ENCODE peak calls at places on chromosomes 3 and 15, in four cellular contexts. One of them, this sample, is unnamed.

GRCh38 chr3:61985020-61985419 is 388.3 kb downstream of the FEZF2 start:
- DNase-seq in trophoblast cell: no peak
- DNase-seq in neuronal stem cell: no peak
- DNase-seq in H1: no peak
- DNase-seq in this sample: no peak

GRCh38 chr3:112671930-112672715 is 31.2 kb upstream of the CCDC80 start:
- DNase-seq in neuronal stem cell: no peak
- DNase-seq in trophoblast cell: peak; percentile 93
- DNase-seq in H1: no peak
- DNase-seq in this sample: no peak

GRCh38 chr3:111338059-111338698 is 203.8 kb upstream of the CD96 start:
- DNase-seq in H1: peak; percentile 58
- DNase-seq in neuronal stem cell: no peak
- DNase-seq in trophoblast cell: peak; percentile 87
- DNase-seq in this sample: peak; percentile 55

GRCh38 chr3:23806322-23807160 is 786 bp downstream of the UBE2E1 start:
- DNase-seq in trophoblast cell: peak; percentile 19
- DNase-seq in H1: peak; percentile 78
- DNase-seq in neuronal stem cell: peak; percentile 41
- DNase-seq in this sample: peak; percentile 46

GRCh38 chr15:80695911-80696651 is 971 bp downstream of the ABHD17C start:
- DNase-seq in trophoblast cell: peak; percentile 42
- DNase-seq in neuronal stem cell: no peak
- DNase-seq in H1: peak; percentile 52
- DNase-seq in this sample: no peak

GRCh38 chr15:57422113-57422754 is 45.9 kb downstream of the CGNL1 start:
- DNase-seq in trophoblast cell: no peak
- DNase-seq in H1: no peak
- DNase-seq in neuronal stem cell: no peak
- DNase-seq in this sample: no peak

GRCh38 chr3:102190340-102190723 is 244.5 kb upstream of the ZPLD1 start:
- DNase-seq in trophoblast cell: no peak
- DNase-seq in H1: no peak
- DNase-seq in neuronal stem cell: no peak
- DNase-seq in this sample: no peak

GRCh38 chr3:143634991-143635390 is 213.3 kb downstream of the SLC9A9 start:
- DNase-seq in neuronal stem cell: no peak
- DNase-seq in trophoblast cell: no peak
- DNase-seq in H1: no peak
- DNase-seq in this sample: no peak

GRCh38 chr3:150763841-150764483 is 993 bp upstream of the SIAH2 start:
- DNase-seq in neuronal stem cell: peak; percentile 32
- DNase-seq in H1: no peak
- DNase-seq in trophoblast cell: peak; percentile 67
- DNase-seq in this sample: peak; percentile 57

GRCh38 chr15:57667171-57667924 is 39.2 kb upstream of the POLR2M start:
- DNase-seq in trophoblast cell: peak; percentile 78
- DNase-seq in neuronal stem cell: no peak
- DNase-seq in H1: no peak
- DNase-seq in this sample: no peak

GRCh38 chr15:101086394-101087171 is 165.3 kb downstream of the CHSY1 start:
- DNase-seq in trophoblast cell: peak; percentile 79
- DNase-seq in neuronal stem cell: no peak
- DNase-seq in H1: no peak
- DNase-seq in this sample: no peak

GRCh38 chr3:81439088-81439487 is 322.4 kb downstream of the GBE1 start:
- DNase-seq in neuronal stem cell: no peak
- DNase-seq in trophoblast cell: no peak
- DNase-seq in H1: no peak
- DNase-seq in this sample: no peak

GRCh38 chr3:12384451-12385233 is 95.8 kb downstream of the PPARG start:
- DNase-seq in trophoblast cell: no peak
- DNase-seq in H1: no peak
- DNase-seq in neuronal stem cell: no peak
- DNase-seq in this sample: no peak

GRCh38 chr15:31083394-31083790 is 18.1 kb downstream of the TRPM1 start:
- DNase-seq in trophoblast cell: no peak
- DNase-seq in neuronal stem cell: no peak
- DNase-seq in H1: no peak
- DNase-seq in this sample: no peak

DNA sequence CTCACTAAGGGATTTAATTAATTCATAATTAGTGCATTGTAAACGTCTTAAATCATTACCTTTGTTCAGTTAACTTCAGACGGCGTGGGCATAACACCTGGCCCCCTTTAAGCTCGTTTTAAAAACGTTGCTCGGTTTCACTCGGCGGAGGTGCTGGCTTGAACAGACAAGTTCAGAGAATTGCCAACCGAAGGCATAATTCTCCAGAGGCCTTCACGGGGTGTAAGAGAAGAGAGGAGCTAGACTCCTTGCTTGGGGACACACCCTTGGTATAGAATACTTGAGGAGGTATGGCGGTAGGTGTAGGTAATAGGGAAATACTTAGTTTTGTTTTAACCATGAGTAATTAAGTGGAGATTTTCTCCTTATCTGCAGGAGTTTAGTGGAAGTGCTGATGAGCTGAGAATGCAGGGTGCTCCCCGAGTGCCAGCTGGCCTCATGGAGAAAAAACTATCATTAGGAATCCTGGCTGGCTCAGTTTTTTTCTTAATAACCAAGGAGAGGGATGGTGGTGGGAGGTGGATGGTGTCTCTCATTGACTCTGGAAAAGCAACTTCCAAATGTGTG is 947 bp downstream of the FBXL2 start:
- DNase-seq in H1: no peak
- DNase-seq in trophoblast cell: peak; percentile 8
- DNase-seq in neuronal stem cell: no peak
- DNase-seq in this sample: no peak
- H4K8ac ChIP-seq in H1: no peak overlapping the region
- H4K8ac ChIP-seq in trophoblast cell: peak overlapping the region; percentile 7
- H4K8ac ChIP-seq in neuronal stem cell: no peak overlapping the region
- H4K8ac ChIP-seq in this sample: no peak overlapping the region

GRCh38 chr3:30282052-30282708 is 324.2 kb upstream of the TGFBR2 start:
- DNase-seq in neuronal stem cell: peak; percentile 49
- DNase-seq in trophoblast cell: peak; percentile 83
- DNase-seq in H1: no peak
- DNase-seq in this sample: peak; percentile 38
- H2BK120ac ChIP-seq in neuronal stem cell: no peak overlapping the region
- H2BK120ac ChIP-seq in trophoblast cell: no peak overlapping the region
- H2BK120ac ChIP-seq in H1: no peak overlapping the region
- H2BK120ac ChIP-seq in this sample: no peak overlapping the region

GRCh38 chr3:174441588-174442316 is 417.4 kb upstream of the NAALADL2 start:
- DNase-seq in trophoblast cell: peak; percentile 17
- DNase-seq in neuronal stem cell: no peak
- DNase-seq in H1: no peak
- DNase-seq in this sample: no peak

GRCh38 chr3:174438501-174439156 is 420.5 kb upstream of the NAALADL2 start:
- DNase-seq in H1: no peak
- DNase-seq in trophoblast cell: no peak
- DNase-seq in neuronal stem cell: no peak
- DNase-seq in this sample: no peak

GRCh38 chr3:174440741-174441587 is 418.2 kb upstream of the NAALADL2 start:
- DNase-seq in neuronal stem cell: peak; percentile 85
- DNase-seq in trophoblast cell: peak; percentile 94
- DNase-seq in H1: peak; percentile 88
- DNase-seq in this sample: peak; percentile 90

GRCh38 chr3:174440350-174440716 is 418.8 kb upstream of the NAALADL2 start:
- DNase-seq in trophoblast cell: peak; percentile 66
- DNase-seq in neuronal stem cell: no peak
- DNase-seq in H1: no peak
- DNase-seq in this sample: no peak

DNA sequence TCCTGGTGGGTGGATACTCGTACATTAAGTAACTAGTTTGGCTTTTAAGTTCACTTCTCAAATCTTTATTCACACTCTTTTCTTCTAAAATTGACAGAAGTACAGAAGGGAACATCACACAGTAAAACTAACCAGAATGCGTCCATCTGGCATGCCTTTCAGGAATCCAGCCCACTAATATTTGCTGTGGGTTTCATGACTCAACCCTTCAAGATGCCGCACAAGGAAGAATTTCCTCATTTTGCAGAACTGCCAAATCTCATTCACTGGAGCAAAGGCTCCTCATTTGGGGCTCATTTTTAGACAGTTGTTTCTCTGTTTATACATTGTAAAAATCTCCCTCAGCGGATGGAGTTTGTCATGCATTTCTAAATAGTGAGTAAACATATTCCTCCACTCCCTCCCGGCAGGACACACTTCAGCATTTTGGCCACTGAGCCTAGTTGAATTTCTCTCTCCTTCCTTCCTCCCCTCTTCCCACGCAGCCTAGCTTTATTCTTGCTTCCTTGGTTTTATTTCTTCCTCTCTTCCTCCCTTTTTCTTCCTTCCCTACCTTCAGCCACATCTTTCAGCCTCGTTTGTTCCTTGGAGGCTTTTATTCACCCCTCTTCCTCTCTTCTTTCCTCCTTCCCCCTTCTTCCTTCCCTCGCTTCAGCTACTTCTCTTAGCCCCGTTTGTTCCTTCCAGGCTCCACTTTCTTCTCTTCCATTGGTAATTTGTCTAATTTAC is 419.3 kb upstream of the NAALADL2 start:
- DNase-seq in trophoblast cell: peak; percentile 85
- DNase-seq in H1: no peak
- DNase-seq in neuronal stem cell: no peak
- DNase-seq in this sample: no peak
- H4K8ac ChIP-seq in trophoblast cell: no peak overlapping the region
- H4K8ac ChIP-seq in H1: no peak overlapping the region
- H4K8ac ChIP-seq in neuronal stem cell: no peak overlapping the region
- H4K8ac ChIP-seq in this sample: no peak overlapping the region

GRCh38 chr3:153285194-153285641 is 123.2 kb downstream of the RAP2B start:
- DNase-seq in neuronal stem cell: no peak
- DNase-seq in H1: no peak
- DNase-seq in trophoblast cell: peak; percentile 16
- DNase-seq in this sample: no peak
- H2BK120ac ChIP-seq in neuronal stem cell: no peak overlapping the region
- H2BK120ac ChIP-seq in H1: no peak overlapping the region
- H2BK120ac ChIP-seq in trophoblast cell: no peak overlapping the region
- H2BK120ac ChIP-seq in this sample: no peak overlapping the region

GRCh38 chr3:123694377-123695147 is 109.7 kb upstream of the HACD2 start:
- DNase-seq in trophoblast cell: no peak
- DNase-seq in H1: no peak
- DNase-seq in neuronal stem cell: no peak
- DNase-seq in this sample: no peak

GRCh38 chr3:123692041-123692440 is 107.2 kb upstream of the HACD2 start:
- DNase-seq in trophoblast cell: no peak
- DNase-seq in H1: no peak
- DNase-seq in neuronal stem cell: no peak
- DNase-seq in this sample: no peak

GRCh38 chr3:123692671-123693070 is 107.8 kb upstream of the HACD2 start:
- DNase-seq in H1: no peak
- DNase-seq in trophoblast cell: no peak
- DNase-seq in neuronal stem cell: no peak
- DNase-seq in this sample: no peak

GRCh38 chr3:123695152-123695551 is 110.3 kb upstream of the HACD2 start:
- DNase-seq in H1: no peak
- DNase-seq in trophoblast cell: peak; percentile 26
- DNase-seq in neuronal stem cell: no peak
- DNase-seq in this sample: no peak

DNA sequence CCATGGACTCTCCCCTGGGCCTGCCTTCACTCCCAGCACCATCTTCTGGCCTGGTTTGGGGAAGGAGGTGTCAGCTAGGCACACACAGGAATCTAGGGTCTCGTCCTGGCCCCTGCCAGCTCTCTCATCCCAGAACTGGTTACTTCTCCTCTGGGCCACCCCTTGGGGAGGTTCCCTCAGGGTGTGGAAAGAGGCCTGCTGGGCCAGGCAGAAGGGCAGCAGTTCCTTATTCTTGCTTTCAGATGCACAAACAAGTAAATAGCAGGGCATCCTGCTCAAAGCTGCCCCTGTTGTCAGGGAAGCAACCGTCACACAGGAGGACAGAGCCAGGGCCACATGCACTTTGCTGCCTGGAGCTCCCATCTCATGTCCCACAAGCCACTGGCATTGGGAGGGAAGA is 108.7 kb upstream of the HACD2 start:
- DNase-seq in neuronal stem cell: no peak
- DNase-seq in trophoblast cell: no peak
- DNase-seq in H1: no peak
- DNase-seq in this sample: no peak
- H4K8ac ChIP-seq in neuronal stem cell: no peak overlapping the region
- H4K8ac ChIP-seq in trophoblast cell: peak overlapping the region; percentile 11
- H4K8ac ChIP-seq in H1: no peak overlapping the region
- H4K8ac ChIP-seq in this sample: no peak overlapping the region

GRCh38 chr3:63863150-63864007 is at the start of the genes ATXN7 and THOC7:
- DNase-seq in trophoblast cell: peak; percentile 68
- DNase-seq in H1: peak; percentile 80
- DNase-seq in neuronal stem cell: peak; percentile 67
- DNase-seq in this sample: peak; percentile 64
- H2BK120ac ChIP-seq in trophoblast cell: peak within 1 kb of the TSS; percentile 96
- H2BK120ac ChIP-seq in H1: peak within 1 kb of the TSS; percentile 12
- H2BK120ac ChIP-seq in neuronal stem cell: peak within 1 kb of the TSS; percentile 65
- H2BK120ac ChIP-seq in this sample: peak within 1 kb of the TSS; percentile 91

DNA sequence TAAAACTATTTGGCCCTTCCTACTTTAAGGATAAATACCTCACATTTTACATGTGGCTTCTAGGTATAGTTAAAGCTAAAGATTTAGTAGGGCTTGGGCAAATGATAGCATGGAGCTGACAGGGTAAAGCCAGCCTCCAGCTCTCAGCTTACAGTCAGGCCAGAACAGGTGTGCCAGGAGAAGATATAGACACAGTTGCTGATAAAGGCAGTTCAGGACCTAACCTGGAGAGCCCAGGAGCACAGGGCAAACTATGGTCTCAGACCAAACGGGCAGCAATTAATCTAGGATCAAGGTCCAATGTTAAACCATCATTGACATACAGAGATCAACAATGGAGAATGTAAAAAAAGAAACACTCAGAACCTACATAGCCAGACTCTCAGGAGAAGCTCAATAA is 4.0 kb downstream of the WDR49 start:
- DNase-seq in H1: no peak
- DNase-seq in trophoblast cell: no peak
- DNase-seq in neuronal stem cell: no peak
- DNase-seq in this sample: no peak
- H4K8ac ChIP-seq in H1: no peak overlapping the region
- H4K8ac ChIP-seq in trophoblast cell: no peak overlapping the region
- H4K8ac ChIP-seq in neuronal stem cell: no peak overlapping the region
- H4K8ac ChIP-seq in this sample: no peak overlapping the region

DNA sequence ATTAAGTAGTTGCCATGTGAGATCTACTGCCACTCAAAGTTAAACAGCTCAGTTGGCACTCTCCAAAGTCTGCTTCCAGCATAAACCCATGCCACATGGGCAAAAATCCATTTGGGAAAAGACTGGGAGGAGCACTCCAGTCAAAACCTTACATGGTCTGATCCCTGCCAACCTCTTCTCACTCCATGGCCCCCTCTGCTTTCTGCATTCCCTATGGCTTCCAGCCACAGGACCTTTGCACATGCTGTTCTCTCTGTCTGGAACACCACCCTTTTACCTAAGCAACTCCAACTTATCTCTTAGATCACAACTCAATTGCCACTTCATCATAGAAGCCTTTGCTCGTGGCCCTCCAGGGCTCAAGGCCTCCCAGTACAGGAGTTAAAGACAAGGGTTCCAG is 70.4 kb upstream of the WNT5A start:
- DNase-seq in neuronal stem cell: no peak
- DNase-seq in trophoblast cell: peak; percentile 61
- DNase-seq in H1: no peak
- DNase-seq in this sample: no peak
- H2BK120ac ChIP-seq in neuronal stem cell: no peak overlapping the region
- H2BK120ac ChIP-seq in trophoblast cell: no peak overlapping the region
- H2BK120ac ChIP-seq in H1: no peak overlapping the region
- H2BK120ac ChIP-seq in this sample: no peak overlapping the region

This sample was measured in H9.